ENCODE peak calls at places on chromosomes 13 and 19, in ten cellular contexts. F is activated naive CD8-positive, alpha-beta T cell treated with anti-CD3 and anti-CD28 coated beads, Interleukin-2, amount 50 U/mL, for 24 hours; C is Peyer's patch; G is T-helper 1 cell; L is fibroblast of pulmonary artery; V is heart left ventricle; T is activated naive CD4-positive, alpha-beta T cell treated with Interleukin-2 at 50 U/mL for 16 hours; Q is fibroblast of villous mesenchyme; E is OCI-M1; J is T-cell. K is an unnamed sample.

GRCh38 chr19:53707278-53707677 is 75.5 kb downstream of the DPRX start:
- DNase-seq in F (no peak), C (no peak), G (no peak), L (no peak), V (no peak), T (no peak), Q (no peak), E (no peak), J (no peak), K (no peak)

GRCh38 chr13:20136781-20137703 is 23.8 kb downstream of the GJA3 start:
- DNase-seq in F (peak; percentile 60), C (peak; percentile 63), G (no peak), L (peak; percentile 14), V (no peak), T (peak; percentile 33), Q (no peak), E (peak; percentile 62), J (no peak), K (no peak)

GRCh38 chr13:42893346-42893745 is 98.7 kb downstream of the EPSTI1 start:
- DNase-seq in F (no peak), C (no peak), G (no peak), L (peak; percentile 81), V (no peak), T (no peak), Q (peak; percentile 42), E (no peak), J (no peak), K (peak; percentile 26)

GRCh38 chr13:40613192-40613818 is 53.1 kb downstream of the FOXO1 start:
- DNase-seq in F (peak; percentile 51), C (peak; percentile 82), G (peak; percentile 40), L (no peak), V (peak; percentile 39), T (peak; percentile 54), Q (peak; percentile 59), E (peak; percentile 17), J (peak; percentile 45), K (no peak)

GRCh38 chr13:110874508-110874960 is 40.3 kb downstream of the ANKRD10 start:
- DNase-seq in F (peak; percentile 73), C (peak; percentile 79), G (no peak), L (peak; percentile 62), V (peak; percentile 91), T (peak; percentile 48), Q (peak; percentile 73), E (peak; percentile 77), J (no peak), K (peak; percentile 79)

GRCh38 chr19:1154731-1155351 is 19.2 kb downstream of the SBNO2 start:
- DNase-seq in F (no peak), C (peak; percentile 90), G (no peak), L (peak; percentile 95), V (peak; percentile 90), T (no peak), Q (peak; percentile 97), E (no peak), J (no peak), K (peak; percentile 95)

GRCh38 chr13:39023316-39023715 is 14.6 kb downstream of the PROSER1 start:
- DNase-seq in F (no peak), C (no peak), G (no peak), L (peak; percentile 90), V (no peak), T (no peak), Q (peak; percentile 89), E (no peak), J (no peak), K (peak; percentile 66)

GRCh38 chr13:108609353-108609752 is 20.1 kb upstream of the MYO16 start:
- DNase-seq in F (no peak), C (no peak), G (no peak), L (peak; percentile 16), V (no peak), T (no peak), Q (peak; percentile 24), E (peak; percentile 65), J (no peak), K (peak; percentile 45)

GRCh38 chr19:19448238-19448544 is 42.7 kb downstream of the GATAD2A start:
- DNase-seq in F (no peak), C (no peak), G (no peak), L (no peak), V (peak; percentile 51), T (no peak), Q (no peak), E (no peak), J (no peak), K (no peak)

GRCh38 chr13:53781941-53782340 is 753.3 kb downstream of the OLFM4 start:
- DNase-seq in F (no peak), C (no peak), G (no peak), L (no peak), V (no peak), T (no peak), Q (no peak), E (peak; percentile 54), J (no peak), K (no peak)

GRCh38 chr13:105276571-105276970 is 1258.9 kb downstream of the EFNB2 start:
- DNase-seq in F (no peak), C (no peak), G (no peak), L (no peak), V (no peak), T (no peak), Q (no peak), E (no peak), J (no peak), K (no peak)

GRCh38 chr19:12937243-12938053 is 961 bp upstream of the CALR start:
- DNase-seq in F (peak; percentile 47), C (no peak), G (no peak), L (no peak), V (peak; percentile 50), T (no peak), Q (no peak), E (peak; percentile 87), J (no peak), K (peak; percentile 55)

GRCh38 chr13:42110410-42111155 is 62.1 kb downstream of the DGKH start:
- DNase-seq in F (peak; percentile 14), C (no peak), G (peak; percentile 21), L (peak; percentile 92), V (no peak), T (peak; percentile 8), Q (peak; percentile 88), E (peak; percentile 85), J (no peak), K (peak; percentile 89)

GRCh38 chr13:110308377-110309158 is 1.5 kb downstream of the COL4A2 start:
- DNase-seq in F (no peak), C (peak; percentile 56), G (no peak), L (peak; percentile 83), V (no peak), T (no peak), Q (peak; percentile 69), E (no peak), J (no peak), K (peak; percentile 57)

GRCh38 chr13:114110091-114110829 is 22.2 kb downstream of the RASA3 start:
- DNase-seq in F (peak; percentile 66), C (peak; percentile 88), G (peak; percentile 67), L (no peak), V (no peak), T (peak; percentile 75), Q (peak; percentile 48), E (no peak), J (peak; percentile 74), K (peak; percentile 61)

GRCh38 chr13:113009743-113010509 is 40.9 kb downstream of the MCF2L start:
- DNase-seq in F (no peak), C (no peak), G (no peak), L (peak; percentile 38), V (no peak), T (no peak), Q (no peak), E (no peak), J (no peak), K (no peak)

GRCh38 chr19:33186835-33187540 is 7.1 kb upstream of the LRP3 start:
- DNase-seq in F (no peak), C (peak; percentile 59), G (no peak), L (no peak), V (peak; percentile 23), T (no peak), Q (no peak), E (no peak), J (no peak), K (no peak)

GRCh38 chr19:38024991-38025716 is 118.1 kb downstream of the SIPA1L3 start:
- DNase-seq in F (no peak), C (no peak), G (no peak), L (no peak), V (no peak), T (no peak), Q (no peak), E (no peak), J (no peak), K (no peak)

GRCh38 chr13:46686171-46686570 is 110.8 kb downstream of the ESD start:
- DNase-seq in F (no peak), C (no peak), G (no peak), L (no peak), V (no peak), T (no peak), Q (no peak), E (no peak), J (no peak), K (no peak)

GRCh38 chr13:27797228-27797624 is 4.9 kb downstream of the GSX1 start:
- DNase-seq in F (no peak), C (no peak), G (no peak), L (peak; percentile 31), V (no peak), T (no peak), Q (peak; percentile 12), E (no peak), J (no peak), K (peak; percentile 29)

GRCh38 chr13:55517312-55517711 is 1623.4 kb upstream of the PRR20A start:
- DNase-seq in F (no peak), C (no peak), G (no peak), L (no peak), V (no peak), T (no peak), Q (no peak), E (peak; percentile 80), J (no peak), K (no peak)

GRCh38 chr19:16042533-16043085 is 33.7 kb upstream of the TPM4 start:
- DNase-seq in F (no peak), C (peak; percentile 19), G (no peak), L (peak; percentile 17), V (no peak), T (no peak), Q (no peak), E (no peak), J (no peak), K (no peak)

GRCh38 chr13:20700288-20700687 is 3.2 kb upstream of the IL17D start:
- DNase-seq in F (no peak), C (no peak), G (no peak), L (no peak), V (no peak), T (no peak), Q (no peak), E (no peak), J (no peak), K (no peak)

GRCh38 chr19:7376151-7376852 is 27.6 kb downstream of the ARHGEF18 start:
- DNase-seq in F (no peak), C (no peak), G (no peak), L (no peak), V (no peak), T (no peak), Q (no peak), E (no peak), J (no peak), K (no peak)

GRCh38 chr19:10316229-10317044 is 622 bp upstream of the FDX2 start:
- DNase-seq in F (no peak), C (no peak), G (no peak), L (no peak), V (no peak), T (no peak), Q (no peak), E (peak; percentile 86), J (no peak), K (no peak)